ENCODE peak calls at places on chromosome 3, in five cellular contexts. O, S, B, V and N are unnamed samples. For H3K36me3, the result is how much of the 10 kb centered on the place peaks cover.

GRCh38 chr3:128800241-128801187 is 74.5 kb downstream of the RAB7A start:
- DNase-seq in O (no peak), S (no peak), B (peak), V (no peak), N (no peak)

GRCh38 chr3:15892828-15893227 is 95.0 kb upstream of the ANKRD28 start:
- DNase-seq in O (no peak), S (no peak), B (no peak), V (no peak), N (no peak)

GRCh38 chr3:127406309-127407025 is 118.6 kb upstream of the PRR20G start:
- DNase-seq in O (peak), S (peak), B (no peak), V (no peak), N (no peak)

GRCh38 chr3:25427155-25428002 is 684 bp upstream of the RARB start:
- DNase-seq in O (no peak), S (no peak), B (no peak), V (no peak), N (no peak)

GRCh38 chr3:78919021-78919755 is 848.6 kb downstream of the ROBO1 start:
- DNase-seq in O (no peak), S (no peak), B (no peak), V (no peak), N (no peak)

GRCh38 chr3:144018776-144019175 is 47.2 kb downstream of the DIPK2A start:
- DNase-seq in O (no peak), S (no peak), B (no peak), V (no peak), N (no peak)

GRCh38 chr3:63706321-63707085 is 54.0 kb downstream of the SNTN start:
- DNase-seq in O (no peak), S (no peak), B (no peak), V (no peak), N (no peak)

GRCh38 chr3:128559486-128560225 is 66.7 kb upstream of the GATA2 start:
- DNase-seq in O (peak), S (no peak), B (no peak), V (no peak), N (no peak)

GRCh38 chr3:65689436-65689835 is 349.3 kb downstream of the MAGI1 start:
- DNase-seq in O (no peak), S (no peak), B (no peak), V (no peak), N (no peak)

GRCh38 chr3:156433910-156434309 is 121.0 kb downstream of the SSR3 start:
- DNase-seq in O (no peak), S (no peak), B (no peak), V (no peak), N (no peak)

GRCh38 chr3:30544811-30545210 is 61.6 kb upstream of the TGFBR2 start:
- DNase-seq in O (peak), S (no peak), B (peak), V (no peak), N (no peak)

GRCh38 chr3:72031581-72031980 is 246.6 kb upstream of the PROK2 start:
- DNase-seq in O (no peak), S (no peak), B (no peak), V (no peak), N (peak)

GRCh38 chr3:94794563-94794962 is 731.7 kb downstream of the NSUN3 start:
- DNase-seq in O (no peak), S (no peak), B (no peak), V (no peak), N (no peak)

GRCh38 chr3:38519000-38519399 is 22.9 kb downstream of the EXOG start:
- DNase-seq in O (no peak), S (no peak), B (no peak), V (no peak), N (no peak)

GRCh38 chr3:31077021-31077601 is 182.7 kb upstream of the GADL1 start:
- DNase-seq in O (no peak), S (no peak), B (no peak), V (no peak), N (no peak)

GRCh38 chr3:127848131-127849129 is 26.1 kb upstream of the MGLL start:
- DNase-seq in O (no peak), S (no peak), B (no peak), V (peak), N (no peak)

GRCh38 chr3:167787440-167787839 is 51.9 kb downstream of the SERPINI1 start:
- DNase-seq in O (no peak), S (no peak), B (no peak), V (no peak), N (no peak)

GRCh38 chr3:71341721-71342120 is 241.8 kb downstream of the FOXP1 start:
- DNase-seq in O (no peak), S (no peak), B (no peak), V (no peak), N (no peak)

GRCh38 chr3:149340310-149340933 is 7.0 kb upstream of the TM4SF18 start:
- DNase-seq in O (no peak), S (no peak), B (no peak), V (no peak), N (no peak)

GRCh38 chr3:183044547-183045229 is 54.6 kb downstream of the MCCC1 start:
- DNase-seq in O (no peak), S (no peak), B (no peak), V (no peak), N (no peak)

GRCh38 chr3:158522737-158523136 is 48.3 kb upstream of the MLF1 start:
- DNase-seq in O (no peak), S (no peak), B (no peak), V (no peak), N (no peak)

GRCh38 chr3:196666001-196666867 is 26.7 kb downstream of the NRROS start:
- DNase-seq in O (no peak), S (no peak), B (no peak), V (peak), N (peak)

GRCh38 chr3:17040322-17040721 is 155.6 kb downstream of the PLCL2 start:
- DNase-seq in O (no peak), S (no peak), B (no peak), V (no peak), N (no peak)

GRCh38 chr3:41267975-41268640 is 68.8 kb downstream of the CTNNB1 start:
- DNase-seq in O (no peak), S (no peak), B (no peak), V (no peak), N (no peak)

GRCh38 chr3:147661916-147662315 is 252.8 kb downstream of the ZIC1 start:
- DNase-seq in O (no peak), S (no peak), B (no peak), V (no peak), N (no peak)

GRCh38 chr3:50267280-50267913 is 1.6 kb upstream of the SEMA3B start:
- DNase-seq in O (peak), S (no peak), B (peak), V (peak), N (peak)
- TF ChIP-seq POLR2A in O (peak), S (no peak), B (no peak), V (no peak), N (peak)

GRCh38 chr3:32856355-32856889 is 38.6 kb downstream of the TRIM71 start:
- DNase-seq in O (no peak), S (no peak), B (no peak), V (no peak), N (no peak)

GRCh38 chr3:32856901-32857507 is 39.2 kb downstream of the TRIM71 start:
- DNase-seq in O (no peak), S (no peak), B (no peak), V (no peak), N (no peak)

GRCh38 chr3:32857921-32858320 is 40.1 kb downstream of the TRIM71 start:
- DNase-seq in O (no peak), S (no peak), B (no peak), V (no peak), N (no peak)

GRCh38 chr3:32852146-32852545 is 34.3 kb downstream of the TRIM71 start:
- DNase-seq in O (no peak), S (no peak), B (no peak), V (no peak), N (no peak)

DNA sequence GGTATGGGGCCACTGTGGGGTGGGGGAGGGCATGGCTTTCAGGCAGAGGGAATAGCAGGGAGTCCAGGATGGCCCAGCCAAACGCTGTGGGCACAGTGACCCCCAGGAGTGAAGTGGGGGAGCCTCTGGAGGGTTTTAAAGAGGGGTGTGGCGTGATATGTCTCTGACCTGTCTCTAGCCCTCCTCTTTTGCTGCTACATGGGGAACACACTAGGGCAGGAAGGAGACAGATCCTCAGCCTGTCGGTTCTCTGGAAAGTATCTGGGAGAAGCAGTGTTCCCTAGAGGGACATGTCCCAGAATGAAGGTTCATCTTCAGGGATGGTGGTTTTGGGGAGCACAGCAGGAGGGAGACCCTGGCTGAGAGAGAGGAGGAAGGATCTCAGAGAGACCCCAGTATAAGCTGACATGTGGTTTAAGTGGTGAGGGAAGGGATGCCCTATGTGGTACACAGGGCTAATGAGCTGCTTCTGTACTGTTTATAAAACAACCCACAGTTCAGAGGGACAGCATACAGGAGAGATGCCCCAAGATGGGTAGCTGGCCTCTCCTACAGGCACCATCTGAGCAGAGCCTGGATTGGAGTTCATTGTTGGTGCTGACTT is 37.7 kb downstream of the TRIM71 start:
- DNase-seq in O (no peak), S (no peak), B (no peak), V (no peak), N (no peak)
- H3K36me3 ChIP-seq in O (under half), S (under half), B (under half), V (under half), N (under half)

GRCh38 chr3:49701388-49702077 is 12.2 kb downstream of the RNF123 start:
- DNase-seq in O (no peak), S (no peak), B (no peak), V (peak), N (no peak)
- TF ChIP-seq POLR2A in O (no peak), S (no peak), B (no peak), V (no peak), N (no peak)

GRCh38 chr3:123339302-123339701 is 109.6 kb downstream of the ADCY5 start:
- DNase-seq in O (peak), S (no peak), B (no peak), V (no peak), N (no peak)
- H3K36me3 ChIP-seq in O (under half), S (under half), B (under half), V (under half), N (under half)

GRCh38 chr3:60322334-60322856 is 928.9 kb downstream of the FHIT start:
- DNase-seq in O (no peak), S (no peak), B (no peak), V (no peak), N (no peak)
- TF ChIP-seq POLR2A in O (no peak), S (no peak), B (no peak), V (no peak), N (no peak)

DNA sequence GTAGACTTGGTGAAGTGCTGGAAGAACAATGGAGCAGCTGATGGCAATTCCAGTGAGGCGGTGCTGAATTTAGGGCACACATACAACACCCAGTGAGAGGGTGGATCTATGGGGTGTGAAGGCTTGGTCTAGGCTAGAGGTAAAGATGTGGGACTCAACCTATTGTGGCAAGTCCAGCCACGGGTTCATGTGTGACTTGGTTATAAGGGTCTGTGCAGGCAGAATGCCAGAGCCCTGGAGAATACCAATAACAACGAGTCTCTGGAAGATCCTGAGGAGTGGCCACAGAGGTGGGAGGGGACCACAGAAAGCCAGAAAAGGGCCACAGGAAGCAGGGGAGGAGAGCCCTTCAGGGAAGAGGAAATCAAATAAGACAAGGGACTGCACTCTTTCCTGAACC is 55.0 kb downstream of the VGLL4 start:
- DNase-seq in O (no peak), S (no peak), B (no peak), V (no peak), N (no peak)
- H3K36me3 ChIP-seq in O (under half), S (under half), B (under half), V (under half), N (under half)

GRCh38 chr3:58238830-58239229 is 1.2 kb downstream of the ABHD6 start:
- DNase-seq in O (no peak), S (no peak), B (no peak), V (no peak), N (no peak)

GRCh38 chr3:58237940-58238681 is 519 bp downstream of the ABHD6 start:
- DNase-seq in O (peak), S (peak), B (peak), V (peak), N (peak)

GRCh38 chr3:58235970-58236369 is 1.6 kb upstream of the ABHD6 start:
- DNase-seq in O (no peak), S (no peak), B (no peak), V (no peak), N (no peak)

GRCh38 chr3:58236527-58237237 is 910 bp upstream of the ABHD6 start:
- DNase-seq in O (peak), S (no peak), B (peak), V (peak), N (no peak)

GRCh38 chr3:58237238-58237939 is at the start of gene ABHD6:
- DNase-seq in O (peak), S (peak), B (peak), V (peak), N (peak)
- TF ChIP-seq POLR2A in O (peak), S (no peak), B (peak), V (no peak), N (peak)